ENCODE peak calls at places on chromosomes 5 and 9, in six cellular contexts. M, F, A, K, L and O are unnamed samples.

GRCh38 chr9:20208156-20208555 is 414.1 kb downstream of the MLLT3 start:
- DNase-seq in M (no peak), F (no peak), A (no peak), K (no peak), L (no peak), O (no peak)

GRCh38 chr9:33466565-33467495 is 6.9 kb downstream of the NOL6 start:
- DNase-seq in M (peak; percentile 78), F (peak; percentile 69), A (peak; percentile 35), K (peak; percentile 51), L (peak; percentile 63), O (peak; percentile 42)

GRCh38 chr9:77218612-77219011 is 41.3 kb downstream of the VPS13A start:
- DNase-seq in M (no peak), F (no peak), A (peak; percentile 79), K (peak; percentile 60), L (peak; percentile 72), O (peak; percentile 78)

GRCh38 chr5:148820778-148821395 is 5.5 kb upstream of the ADRB2 start:
- DNase-seq in M (no peak), F (peak; percentile 70), A (peak; percentile 56), K (peak; percentile 64), L (peak; percentile 71), O (peak; percentile 64)

GRCh38 chr5:179805070-179805528 is 1.6 kb downstream of the MGAT4B start:
- DNase-seq in M (peak; percentile 87), F (no peak), A (no peak), K (no peak), L (no peak), O (no peak)

GRCh38 chr5:139037732-139038131 is 160.4 kb downstream of the SIL1 start:
- DNase-seq in M (no peak), F (no peak), A (no peak), K (no peak), L (no peak), O (no peak)

GRCh38 chr9:132750668-132751067 is 80.4 kb downstream of the GTF3C4 start:
- DNase-seq in M (no peak), F (no peak), A (no peak), K (no peak), L (no peak), O (no peak)

GRCh38 chr9:124551472-124552339 is 44.5 kb upstream of the NR5A1 start:
- DNase-seq in M (peak; percentile 42), F (peak; percentile 88), A (peak; percentile 58), K (peak; percentile 67), L (peak; percentile 84), O (peak; percentile 56)

GRCh38 chr5:176776916-176777315 is 33.4 kb upstream of the UNC5A start:
- DNase-seq in M (no peak), F (no peak), A (no peak), K (no peak), L (no peak), O (no peak)

GRCh38 chr5:110760158-110760557 is 21.4 kb downstream of the SLC25A46 start:
- DNase-seq in M (no peak), F (no peak), A (no peak), K (no peak), L (no peak), O (no peak)

GRCh38 chr5:130316971-130317421 is 412.7 kb downstream of the CHSY3 start:
- DNase-seq in M (no peak), F (no peak), A (no peak), K (no peak), L (no peak), O (no peak)

GRCh38 chr9:90442738-90443137 is 199.9 kb downstream of the DIRAS2 start:
- DNase-seq in M (no peak), F (peak; percentile 50), A (no peak), K (no peak), L (no peak), O (no peak)

GRCh38 chr5:93117753-93118531 is 463.1 kb downstream of the NR2F1-AS1 start:
- DNase-seq in M (no peak), F (no peak), A (peak; percentile 37), K (no peak), L (peak; percentile 48), O (no peak)

GRCh38 chr5:51468196-51468595 is 84.9 kb downstream of the ISL1 start:
- DNase-seq in M (no peak), F (no peak), A (no peak), K (peak; percentile 22), L (peak; percentile 1), O (peak; percentile 9)

GRCh38 chr5:178207917-178208280 is 3.6 kb downstream of the HNRNPAB start:
- DNase-seq in M (peak; percentile 83), F (no peak), A (no peak), K (no peak), L (no peak), O (no peak)
- H3K4me3 ChIP-seq in M (no peak overlapping the region), F (no peak overlapping the region), A (no peak overlapping the region), K (no peak overlapping the region), L (no peak overlapping the region), O (no peak overlapping the region)

GRCh38 chr5:41636605-41637004 is 126.2 kb upstream of the PLCXD3 start:
- DNase-seq in M (no peak), F (peak; percentile 80), A (peak; percentile 36), K (peak; percentile 47), L (peak; percentile 69), O (peak; percentile 18)
- TF ChIP-seq CTCF in M (no peak), F (peak; percentile 59), A (peak; percentile 49), K (peak; percentile 64), L (peak; percentile 62), O (peak; percentile 46)

DNA sequence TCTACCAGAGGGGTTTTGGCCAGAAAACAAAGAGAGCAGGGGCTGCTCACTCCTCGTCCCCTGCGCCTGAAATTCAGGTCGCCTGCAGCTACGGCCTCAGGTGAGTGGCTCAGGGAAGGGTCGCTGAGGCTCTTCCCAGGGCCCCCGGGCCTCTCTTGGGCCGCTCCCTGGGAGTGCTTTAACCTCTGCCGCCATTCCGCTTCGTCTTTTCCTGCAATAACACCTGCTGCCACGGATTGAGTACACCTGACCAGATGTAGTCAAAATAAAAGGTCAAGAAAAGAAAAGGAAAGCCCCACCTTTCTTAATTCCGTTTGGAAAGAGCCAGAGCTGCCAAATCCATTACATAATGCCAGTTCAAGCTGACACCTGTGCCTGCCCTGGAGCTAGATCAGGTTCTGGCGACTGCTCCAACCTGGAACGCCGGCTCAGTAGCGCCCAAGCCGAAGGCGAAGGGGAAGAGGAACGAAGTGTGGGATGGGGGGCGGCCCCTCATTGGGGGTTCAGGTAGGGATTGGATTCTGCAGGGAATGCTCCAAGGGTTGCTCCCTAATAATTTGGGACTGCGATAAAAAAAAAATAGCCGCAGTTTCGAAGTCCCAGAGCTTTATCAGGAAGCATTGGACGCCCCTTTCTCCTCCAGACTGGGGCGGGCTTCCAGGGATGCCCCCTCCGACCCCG is 193.9 kb downstream of the MEF2C start:
- DNase-seq in M (no peak), F (peak; percentile 82), A (no peak), K (no peak), L (no peak), O (no peak)
- H3K4me3 ChIP-seq in M (no peak overlapping the region), F (peak overlapping the region; percentile 58), A (no peak overlapping the region), K (no peak overlapping the region), L (no peak overlapping the region), O (no peak overlapping the region)

GRCh38 chr5:107303163-107303562 is 367.6 kb downstream of the EFNA5 start:
- DNase-seq in M (no peak), F (no peak), A (no peak), K (no peak), L (no peak), O (no peak)

GRCh38 chr5:107300928-107301327 is 369.8 kb downstream of the EFNA5 start:
- DNase-seq in M (no peak), F (no peak), A (no peak), K (no peak), L (peak; percentile 24), O (no peak)

GRCh38 chr5:107304671-107305070 is 366.1 kb downstream of the EFNA5 start:
- DNase-seq in M (no peak), F (no peak), A (no peak), K (no peak), L (no peak), O (no peak)

GRCh38 chr5:107303581-107303980 is 367.2 kb downstream of the EFNA5 start:
- DNase-seq in M (no peak), F (no peak), A (no peak), K (no peak), L (no peak), O (no peak)

GRCh38 chr5:107301959-107302840 is 368.5 kb downstream of the EFNA5 start:
- DNase-seq in M (no peak), F (no peak), A (no peak), K (no peak), L (no peak), O (no peak)
- TF ChIP-seq CTCF in M (no peak), F (no peak), A (no peak), K (no peak), L (no peak), O (no peak)

GRCh38 chr5:135033866-135034185 is 202 bp downstream of the PITX1 start:
- DNase-seq in M (no peak), F (no peak), A (peak; percentile 12), K (no peak), L (peak; percentile 20), O (no peak)
- H3K4me3 ChIP-seq in M (peak overlapping the region; percentile 71), F (peak overlapping the region; percentile 53), A (no peak overlapping the region), K (no peak overlapping the region), L (no peak overlapping the region), O (peak overlapping the region; percentile 67)

DNA sequence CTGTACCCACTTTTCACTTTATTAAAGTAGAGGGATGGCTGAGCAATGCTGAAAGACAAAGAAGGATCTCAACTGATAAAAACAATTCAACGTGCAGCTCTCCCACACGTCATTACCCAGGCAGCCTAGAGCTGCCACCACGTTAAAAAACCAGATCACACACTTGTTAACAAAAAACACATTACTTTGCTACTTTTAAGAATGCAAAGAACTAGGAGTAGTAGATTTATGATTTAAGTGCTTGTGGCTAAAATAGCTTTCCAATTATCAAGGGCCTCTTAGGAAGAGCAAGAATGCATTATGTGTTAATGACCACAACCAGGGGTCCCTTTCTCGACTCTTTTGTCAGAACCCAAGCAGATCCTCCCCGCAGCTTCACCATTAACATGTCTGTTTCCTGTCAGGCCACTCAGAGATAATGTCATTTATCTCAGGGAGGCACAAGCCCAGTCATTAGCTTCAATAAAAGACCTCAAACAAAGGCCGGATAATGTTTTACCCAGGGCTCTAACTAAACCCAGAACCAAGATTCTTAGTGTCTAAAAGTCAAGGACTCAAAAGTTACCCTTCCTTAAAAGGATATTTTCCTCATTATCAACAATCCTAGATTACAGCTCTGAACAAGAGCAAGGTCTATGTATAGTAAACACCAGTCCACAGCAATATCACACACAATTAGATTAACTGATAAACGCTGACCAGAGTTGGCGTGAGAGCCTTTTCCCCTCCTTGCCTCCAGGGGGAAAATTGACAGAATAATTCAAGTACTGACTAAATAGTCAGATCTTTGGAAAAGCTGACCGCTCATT is 7.5 kb downstream of the ZNF608 start:
- DNase-seq in M (no peak), F (peak; percentile 90), A (no peak), K (no peak), L (no peak), O (no peak)
- TF ChIP-seq CTCF in M (peak; percentile 21), F (peak; percentile 55), A (no peak), K (no peak), L (no peak), O (no peak)

DNA sequence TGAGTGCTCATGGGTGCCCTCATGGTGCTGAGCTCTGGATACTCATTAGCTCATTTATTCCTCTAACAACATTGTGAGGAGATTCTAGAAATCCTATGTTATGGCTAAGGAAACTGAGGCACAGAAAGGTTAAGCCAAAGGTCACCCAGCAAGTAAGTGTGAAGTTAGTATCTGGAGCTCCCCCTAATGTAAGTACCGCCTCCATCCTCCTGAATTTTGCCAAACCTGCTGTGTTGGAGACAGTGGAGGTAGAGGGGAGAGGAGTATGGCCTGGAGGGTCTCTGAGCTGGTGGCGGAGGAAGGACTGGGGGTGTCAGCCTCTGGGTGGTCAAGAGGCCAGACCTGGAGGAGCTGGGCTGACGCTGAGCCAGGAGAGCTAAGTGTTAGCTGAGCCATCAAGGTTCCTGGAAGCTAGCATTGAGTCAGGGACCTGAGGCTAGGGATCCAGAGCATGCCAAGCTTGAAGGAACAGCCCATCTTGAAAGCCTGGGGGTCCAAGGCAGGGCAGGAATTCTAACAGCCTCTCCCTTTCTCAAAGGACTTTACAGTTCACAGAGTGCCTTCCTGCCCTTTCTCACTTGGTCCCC is 114.8 kb downstream of the RGS3 start:
- DNase-seq in M (no peak), F (no peak), A (peak; percentile 66), K (no peak), L (no peak), O (no peak)
- H3K4me3 ChIP-seq in M (no peak overlapping the region), F (no peak overlapping the region), A (no peak overlapping the region), K (no peak overlapping the region), L (no peak overlapping the region), O (no peak overlapping the region)